ENCODE peak calls at places on chromosomes 7 and 10, in five cellular contexts. H is Calu3, S is heart right ventricle, J is RWPE2, Z is BJ. T is an unnamed sample.

GRCh38 chr10:77818378-77818777 is 108.2 kb downstream of the DLG5 start:
- DNase-seq in S (no peak), J (no peak), Z (no peak), H (no peak), T (no peak)

GRCh38 chr10:70722820-70723424 is 50.6 kb downstream of the ADAMTS14 start:
- DNase-seq in S (no peak), J (no peak), Z (peak), H (no peak), T (no peak)

GRCh38 chr7:85185355-85186082 is 1.3 kb downstream of the SEMA3D start:
- DNase-seq in Z (no peak), S (peak), J (peak), H (peak), T (peak)

GRCh38 chr7:116165717-116166116 is 44.6 kb upstream of the TES start:
- DNase-seq in H (no peak), Z (no peak), S (no peak), J (no peak), T (no peak)

GRCh38 chr7:134084488-134085144 is 42.5 kb upstream of the LRGUK start:
- DNase-seq in H (no peak), J (no peak), Z (no peak), S (no peak), T (no peak)

GRCh38 chr7:140475747-140476333 is 3.5 kb downstream of the MKRN1 start:
- DNase-seq in J (no peak), S (no peak), Z (no peak), H (peak), T (no peak)

GRCh38 chr10:67794909-67795460 is 43.0 kb downstream of the DNAJC12 start:
- DNase-seq in Z (no peak), S (no peak), H (no peak), J (no peak), T (no peak)

GRCh38 chr10:29736325-29737208 is 101.8 kb upstream of the SVIL start:
- DNase-seq in J (no peak), S (peak), H (peak), Z (no peak), T (no peak)

GRCh38 chr10:132115736-132116135 is 50.0 kb downstream of the JAKMIP3 start:
- DNase-seq in Z (no peak), S (no peak), H (no peak), J (no peak), T (no peak)

GRCh38 chr10:117241541-117242462 is 888 bp downstream of the SLC18A2 start:
- DNase-seq in H (no peak), Z (no peak), S (no peak), J (no peak), T (no peak)

GRCh38 chr10:133467286-133467911 is 13.7 kb downstream of the SCART1 start:
- DNase-seq in H (no peak), J (no peak), Z (no peak), S (no peak), T (no peak)

GRCh38 chr10:2852574-2853323 is 214.6 kb upstream of the PFKP start:
- DNase-seq in J (no peak), Z (no peak), H (no peak), S (no peak), T (no peak)

GRCh38 chr10:129915526-129916378 is 48.3 kb downstream of the EBF3 start:
- DNase-seq in Z (no peak), H (no peak), J (peak), S (no peak), T (no peak)

GRCh38 chr7:25124485-25125136 is 449 bp downstream of the CYCS start:
- DNase-seq in S (no peak), H (peak), J (peak), Z (no peak), T (no peak)

GRCh38 chr7:42285383-42285824 is 48.4 kb upstream of the GLI3 start:
- DNase-seq in Z (no peak), S (no peak), J (no peak), H (no peak), T (no peak)

GRCh38 chr7:130491841-130492518 is at the start of gene MEST:
- DNase-seq in Z (no peak), H (no peak), S (peak), J (peak), T (peak)

GRCh38 chr10:28722065-28722803 is 44.9 kb downstream of the BAMBI start:
- DNase-seq in S (peak), H (peak), Z (no peak), J (peak), T (peak)

GRCh38 chr10:114389429-114389828 is 14.9 kb downstream of the AFAP1L2 start:
- DNase-seq in H (peak), Z (no peak), S (no peak), J (no peak), T (no peak)

GRCh38 chr7:85489498-85489897 is 302.6 kb upstream of the SEMA3D start:
- DNase-seq in H (no peak), J (no peak), Z (peak), S (no peak), T (no peak)

GRCh38 chr7:40315277-40315676 is 180.5 kb downstream of the SUGCT start:
- DNase-seq in Z (no peak), S (no peak), H (no peak), J (no peak), T (no peak)

GRCh38 chr7:21898265-21898930 is 47.3 kb downstream of the CDCA7L start:
- DNase-seq in H (no peak), Z (no peak), S (no peak), J (no peak), T (no peak)

GRCh38 chr10:78861456-78862327 is 207.1 kb upstream of the ZMIZ1 start:
- DNase-seq in H (no peak), S (no peak), J (no peak), Z (no peak), T (no peak)

GRCh38 chr7:130353196-130353595 is 8.6 kb downstream of the CPA5 start:
- DNase-seq in H (no peak), S (no peak), J (no peak), Z (no peak), T (no peak)

GRCh38 chr10:118610577-118610976 is 15.1 kb upstream of the PRLHR start:
- DNase-seq in Z (no peak), H (no peak), S (no peak), J (no peak), T (no peak)

GRCh38 chr10:21661087-21661486 is 127.1 kb downstream of the MLLT10 start:
- DNase-seq in J (no peak), H (no peak), Z (no peak), S (no peak), T (no peak)

GRCh38 chr7:107690084-107690483 is 29.5 kb downstream of the SLC26A4 start:
- DNase-seq in J (no peak), S (no peak), H (no peak), Z (no peak), T (no peak)

GRCh38 chr7:23471090-23471859 is 984 bp upstream of the IGF2BP3 start:
- DNase-seq in J (peak), H (peak), Z (no peak), S (peak), T (no peak)

GRCh38 chr7:24980695-24981543 is 941 bp upstream of the OSBPL3 start:
- DNase-seq in Z (no peak), J (no peak), S (peak), H (peak), T (peak)

GRCh38 chr7:74364061-74364460 is 74.9 kb downstream of the CLIP2 start:
- DNase-seq in H (no peak), Z (no peak), S (no peak), J (no peak), T (no peak)

GRCh38 chr7:37352974-37353948 is 95.4 kb downstream of the ELMO1 start:
- DNase-seq in H (peak), J (no peak), S (no peak), Z (no peak), T (no peak)

GRCh38 chr7:128395748-128396147 is 14.0 kb downstream of the IMPDH1 start:
- DNase-seq in S (no peak), J (no peak), Z (no peak), H (no peak), T (no peak)
- TF ChIP-seq CTCF in S (no peak), J (no peak), Z (no peak), H (no peak), T (no peak)

GRCh38 chr10:11270858-11271179 is 253.1 kb downstream of the CELF2 start:
- DNase-seq in H (no peak), J (no peak), S (no peak), Z (no peak), T (no peak)
- TF ChIP-seq CTCF in H (peak), J (peak), S (no peak), Z (no peak), T (no peak)

GRCh38 chr10:97707134-97707861 is 6.2 kb upstream of the MARVELD1 start:
- DNase-seq in Z (no peak), H (no peak), J (no peak), S (no peak), T (no peak)

GRCh38 chr10:97708167-97708566 is 5.4 kb upstream of the MARVELD1 start:
- DNase-seq in J (no peak), S (no peak), Z (no peak), H (no peak), T (no peak)

GRCh38 chr10:97711640-97712267 is 1.8 kb upstream of the MARVELD1 start:
- DNase-seq in S (no peak), Z (no peak), H (no peak), J (no peak), T (no peak)

GRCh38 chr10:97709746-97710078 is 3.8 kb upstream of the MARVELD1 start:
- DNase-seq in H (no peak), J (no peak), S (no peak), Z (no peak), T (no peak)

GRCh38 chr10:97708976-97709745 is 4.4 kb upstream of the MARVELD1 start:
- DNase-seq in J (no peak), S (peak), H (peak), Z (no peak), T (peak)
- TF ChIP-seq CTCF in J (peak), S (peak), H (peak), Z (peak), T (peak)

GRCh38 chr10:63761243-63761642 is 240.0 kb downstream of the REEP3 start:
- DNase-seq in J (no peak), S (no peak), H (no peak), Z (no peak), T (no peak)
- TF ChIP-seq CTCF in J (no peak), S (no peak), H (no peak), Z (no peak), T (no peak)

GRCh38 chr10:97771913-97772823 is at the start of gene SFRP5:
- DNase-seq in J (no peak), Z (no peak), S (no peak), H (no peak), T (no peak)

GRCh38 chr10:97770265-97770664 is 1.5 kb downstream of the SFRP5 start:
- DNase-seq in J (no peak), H (no peak), Z (no peak), S (no peak), T (no peak)

GRCh38 chr10:97768322-97769315 is 3.2 kb downstream of the SFRP5 start:
- DNase-seq in S (no peak), H (no peak), J (no peak), Z (no peak), T (no peak)

GRCh38 chr10:97773096-97773495 is 1.3 kb upstream of the SFRP5 start:
- DNase-seq in S (no peak), H (no peak), J (no peak), Z (no peak), T (no peak)

GRCh38 chr10:97771055-97771811 is 566 bp downstream of the SFRP5 start:
- DNase-seq in J (no peak), S (no peak), H (peak), Z (no peak), T (no peak)
- TF ChIP-seq CTCF in J (no peak), S (no peak), H (no peak), Z (no peak), T (no peak)

DNA sequence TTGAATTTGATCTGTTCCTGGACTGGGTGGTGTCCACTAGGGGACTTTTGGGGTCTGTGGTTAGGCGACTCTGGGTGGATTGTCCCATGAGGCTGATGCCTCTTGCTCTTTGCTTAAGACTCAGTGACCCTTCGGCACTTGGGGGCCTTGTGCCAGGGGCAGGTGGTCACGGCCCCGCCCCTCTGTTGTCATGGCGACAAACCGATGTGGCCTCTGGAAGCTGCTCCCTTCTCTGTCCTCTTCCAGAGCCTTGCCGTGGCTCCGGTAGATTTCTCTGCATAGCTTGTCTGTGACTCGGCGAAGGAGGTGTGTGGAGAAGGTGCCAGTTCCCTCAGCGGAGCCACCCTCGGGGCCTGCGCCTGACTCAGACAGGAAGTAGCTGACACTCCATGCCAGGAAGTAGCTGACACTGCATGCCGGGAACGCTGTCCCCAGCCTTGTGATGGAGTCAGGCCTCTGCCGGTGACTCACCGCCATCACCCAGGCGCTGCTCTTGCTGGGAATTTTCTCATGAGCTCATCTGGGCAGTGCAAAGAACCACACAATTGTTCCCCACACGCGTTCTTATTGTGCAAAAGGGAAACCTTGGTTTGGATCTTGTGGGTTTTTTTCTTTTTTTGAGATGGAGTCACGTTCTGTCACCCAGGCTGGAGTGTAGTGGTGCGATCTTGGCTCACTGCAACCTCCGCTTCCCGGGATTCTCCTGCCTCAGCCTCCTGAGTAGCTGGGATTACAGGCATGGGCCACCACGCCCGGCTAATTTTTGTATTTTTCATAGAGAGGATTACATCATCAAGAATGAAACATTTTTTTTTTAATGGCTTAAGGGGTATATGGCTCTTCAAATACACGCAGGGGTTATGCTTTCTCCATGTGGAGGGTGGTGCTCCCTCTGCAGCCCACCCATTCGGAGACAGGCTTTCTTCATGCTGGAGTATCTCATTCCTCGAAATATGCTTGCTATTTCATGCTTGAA is 72.6 kb downstream of the PFKFB3 start:
- DNase-seq in Z (peak), J (peak), S (peak), H (peak), T (peak)
- TF ChIP-seq CTCF in Z (peak), J (no peak), S (no peak), H (no peak), T (peak)

GRCh38 chr10:119659951-119660350 is 8.8 kb downstream of the BAG3 start:
- DNase-seq in H (no peak), Z (no peak), S (no peak), J (no peak), T (no peak)
- TF ChIP-seq CTCF in H (no peak), Z (no peak), S (no peak), J (no peak), T (no peak)